ENCODE peak calls at places on chromosomes 5 and 9, in four cellular contexts. D is heart left ventricle, J is GM12891, P is breast epithelium. B is an unnamed sample.
A peak's percentile ranks its signal among the peaks of the same experiment; 100 is the strongest.

GRCh38 chr5:110757118-110757729 is 18.4 kb downstream of the SLC25A46 start:
- DNase-seq in J (no peak), D (no peak), P (no peak), B (no peak)

GRCh38 chr5:87243161-87243877 is 24.4 kb upstream of the RASA1 start:
- DNase-seq in P (no peak), D (no peak), J (no peak), B (no peak)

GRCh38 chr9:125133403-125134316 is 9.7 kb downstream of the SCAI start:
- DNase-seq in D (no peak), J (no peak), P (no peak), B (no peak)

GRCh38 chr5:120817044-120817985 is 353.2 kb downstream of the PRR16 start:
- DNase-seq in P (no peak), D (no peak), J (no peak), B (no peak)

GRCh38 chr5:22431840-22432239 is 421.3 kb downstream of the CDH12 start:
- DNase-seq in J (no peak), P (no peak), D (no peak), B (no peak)

GRCh38 chr5:138641547-138642298 is 66.5 kb upstream of the HSPA9 start:
- DNase-seq in D (peak; percentile 84), P (no peak), J (no peak), B (peak; percentile 30)

GRCh38 chr9:100170085-100170484 is 71.0 kb downstream of the INVS start:
- DNase-seq in J (no peak), P (no peak), D (no peak), B (no peak)

GRCh38 chr9:38141751-38142150 is 72.7 kb upstream of the SHB start:
- DNase-seq in J (no peak), D (no peak), P (no peak), B (no peak)

GRCh38 chr9:71769175-71770165 is 1.2 kb upstream of the CEMIP2 start:
- DNase-seq in J (peak; percentile 21), D (peak; percentile 90), P (peak; percentile 84), B (peak; percentile 63)

GRCh38 chr9:127923771-127924170 is 6.8 kb downstream of the PIP5KL1 start:
- DNase-seq in D (no peak), J (no peak), P (no peak), B (no peak)

GRCh38 chr5:92977766-92978555 is 603.1 kb downstream of the NR2F1-AS1 start:
- DNase-seq in J (no peak), D (no peak), P (no peak), B (no peak)

GRCh38 chr5:40549611-40550010 is 130.1 kb upstream of the PTGER4 start:
- DNase-seq in J (no peak), D (no peak), P (no peak), B (no peak)

GRCh38 chr5:120396186-120396585 is 67.9 kb upstream of the PRR16 start:
- DNase-seq in D (no peak), P (no peak), J (no peak), B (no peak)

GRCh38 chr5:79544136-79544535 is 30.2 kb upstream of the HOMER1 start:
- DNase-seq in P (no peak), J (no peak), D (no peak), B (no peak)

GRCh38 chr5:100800552-100800951 is 102.5 kb downstream of the ST8SIA4 start:
- DNase-seq in P (no peak), D (no peak), J (no peak), B (no peak)

GRCh38 chr5:32955814-32956213 is 244.7 kb downstream of the NPR3 start:
- DNase-seq in D (no peak), J (no peak), P (no peak), B (no peak)

GRCh38 chr9:27377147-27377807 is 80.3 kb upstream of the EQTN start:
- DNase-seq in J (no peak), P (no peak), D (no peak), B (no peak)

GRCh38 chr9:36781532-36781931 is 208.8 kb downstream of the MELK start:
- DNase-seq in P (no peak), J (no peak), D (no peak), B (no peak)

GRCh38 chr5:99621772-99622681 is 693.2 kb upstream of the CHD1 start:
- DNase-seq in D (no peak), P (no peak), J (no peak), B (no peak)

GRCh38 chr9:34048730-34049629 is at the start of gene UBAP2:
- DNase-seq in P (peak; percentile 97), D (peak; percentile 99), J (peak; percentile 81), B (peak; percentile 95)

GRCh38 chr5:27020965-27021364 is 17.4 kb downstream of the CDH9 start:
- DNase-seq in J (no peak), D (no peak), P (no peak), B (no peak)

GRCh38 chr9:95338243-95338642 is 20.7 kb upstream of the FANCC start:
- DNase-seq in P (no peak), D (no peak), J (no peak), B (no peak)

GRCh38 chr5:160978944-160979343 is 126.9 kb upstream of the ATP10B start:
- DNase-seq in P (no peak), D (no peak), J (no peak), B (no peak)

GRCh38 chr5:33685873-33686550 is 205.8 kb downstream of the ADAMTS12 start:
- DNase-seq in P (no peak), D (no peak), J (no peak), B (no peak)

GRCh38 chr5:65209341-65209740 is 272.4 kb downstream of the ADAMTS6 start:
- DNase-seq in D (no peak), J (no peak), P (no peak), B (no peak)

GRCh38 chr9:34185778-34186551 is 7.1 kb downstream of the UBAP1 start:
- DNase-seq in J (peak; percentile 25), P (peak; percentile 53), D (no peak), B (peak; percentile 32)

GRCh38 chr5:137221914-137222313 is 277.2 kb downstream of the SPOCK1 start:
- DNase-seq in D (no peak), J (no peak), P (no peak), B (no peak)

GRCh38 chr5:148842161-148842560 is 15.8 kb downstream of the ADRB2 start:
- DNase-seq in J (no peak), P (no peak), D (no peak), B (no peak)

DNA sequence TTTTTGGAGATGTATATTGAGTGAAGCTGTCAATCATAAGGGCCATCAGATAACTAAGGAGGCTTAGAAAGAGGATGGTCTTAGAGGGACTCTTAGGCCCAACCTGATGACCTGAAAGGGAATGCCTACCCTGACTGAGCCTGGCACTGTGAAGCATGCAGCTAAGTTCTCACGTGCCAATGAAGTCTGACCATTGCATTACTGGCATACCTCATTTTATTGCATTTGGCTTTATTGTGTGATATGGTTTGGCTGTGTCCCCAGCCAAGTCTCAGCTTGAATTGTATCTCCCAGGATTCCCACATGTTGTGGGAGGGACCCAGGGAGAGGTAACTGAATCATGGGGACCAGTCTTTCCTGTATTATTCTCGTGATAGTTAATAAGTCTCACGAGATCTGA is 421.6 kb upstream of the SGCD start:
- DNase-seq in P (no peak), D (no peak), J (no peak), B (no peak)
- TF ChIP-seq POLR2A in P (no peak), D (no peak), J (no peak), B (no peak)

GRCh38 chr5:176362098-176362442 is 506 bp upstream of the KIAA1191 start:
- DNase-seq in P (no peak), J (no peak), D (no peak), B (no peak)

GRCh38 chr5:176368726-176369125 is 3.4 kb downstream of the ARL10 start:
- DNase-seq in P (no peak), D (no peak), J (no peak), B (no peak)

GRCh38 chr5:176366575-176366894 is 1.2 kb downstream of the ARL10 start:
- DNase-seq in P (no peak), D (no peak), J (no peak), B (no peak)

GRCh38 chr5:176364765-176365662 is at the start of gene ARL10:
- DNase-seq in J (peak; percentile 63), D (peak; percentile 76), P (no peak), B (peak; percentile 40)

GRCh38 chr5:176365663-176366574 is 632 bp downstream of the ARL10 start:
- DNase-seq in J (peak; percentile 44), D (peak; percentile 78), P (no peak), B (no peak)
- TF ChIP-seq POLR2A in J (no peak), D (no peak), P (no peak), B (no peak)

GRCh38 chr5:139647406-139648204 is 544 bp upstream of the CXXC5 start:
- DNase-seq in J (no peak), D (peak; percentile 29), P (no peak), B (peak; percentile 18)

GRCh38 chr5:139650031-139650688 is 2.0 kb downstream of the CXXC5 start:
- DNase-seq in D (peak; percentile 73), J (no peak), P (no peak), B (no peak)

GRCh38 chr5:139650689-139651501 is 2.7 kb downstream of the CXXC5 start:
- DNase-seq in P (no peak), J (no peak), D (peak; percentile 70), B (no peak)

GRCh38 chr5:139648205-139649081 is at the start of gene CXXC5:
- DNase-seq in J (peak; percentile 86), P (no peak), D (peak; percentile 92), B (peak; percentile 79)

GRCh38 chr5:139649082-139649991 is 1.2 kb downstream of the CXXC5 start:
- DNase-seq in D (peak; percentile 67), P (no peak), J (no peak), B (no peak)
- TF ChIP-seq POLR2A in D (no peak), P (no peak), J (no peak), B (no peak)

GRCh38 chr5:134763221-134763620 is 4.6 kb downstream of the DDX46 start:
- DNase-seq in P (no peak), J (no peak), D (no peak), B (no peak)

GRCh38 chr5:134758176-134758503 is 439 bp upstream of the DDX46 start:
- DNase-seq in P (no peak), J (no peak), D (no peak), B (no peak)

GRCh38 chr5:134758504-134759341 is at the start of gene DDX46:
- DNase-seq in P (peak; percentile 84), D (peak; percentile 96), J (peak; percentile 93), B (peak; percentile 92)
- TF ChIP-seq POLR2A in P (no peak), D (no peak), J (peak; percentile 93), B (peak; percentile 57)